ENCODE peak calls at places on chromosomes 2 and 18, in eight cellular contexts. T, E, H, D, Z, B, N and C are unnamed samples.

GRCh38 chr2:220959391-220959802 is 612.7 kb downstream of the EPHA4 start:
- DNase-seq in N (no peak), B (no peak), T (no peak), D (no peak), E (peak; percentile 67), H (no peak), Z (no peak), C (no peak)

GRCh38 chr2:178452870-178453269 is 1.7 kb downstream of the PJVK start:
- DNase-seq in H (no peak), D (no peak), Z (no peak), T (no peak), E (no peak), N (no peak), B (no peak), C (no peak)

GRCh38 chr2:240287496-240288086 is 147.1 kb upstream of the OTOS start:
- DNase-seq in D (no peak), N (no peak), T (no peak), H (no peak), B (no peak), E (no peak), Z (no peak), C (no peak)

GRCh38 chr2:172275239-172275638 is 152.1 kb upstream of the ITGA6 start:
- DNase-seq in D (no peak), E (no peak), N (no peak), Z (no peak), T (no peak), B (no peak), H (no peak), C (no peak)

GRCh38 chr18:55861266-55861665 is 273.3 kb upstream of the TCF4 start:
- DNase-seq in N (peak; percentile 44), H (no peak), B (no peak), D (no peak), E (no peak), Z (no peak), T (peak; percentile 7), C (no peak)

GRCh38 chr2:134402385-134402784 is 148.5 kb downstream of the MGAT5 start:
- DNase-seq in D (no peak), T (no peak), H (no peak), Z (no peak), B (peak; percentile 85), E (peak; percentile 56), N (peak; percentile 56), C (no peak)

GRCh38 chr18:49019446-49020045 is 68.8 kb upstream of the SMAD7 start:
- DNase-seq in Z (no peak), B (no peak), T (no peak), H (no peak), E (no peak), D (no peak), N (no peak), C (no peak)

GRCh38 chr2:45904931-45905642 is 253.6 kb downstream of the PRKCE start:
- DNase-seq in T (no peak), H (no peak), D (no peak), N (no peak), Z (peak; percentile 48), B (no peak), E (no peak), C (no peak)

GRCh38 chr18:41992066-41992465 is 37.0 kb downstream of the PIK3C3 start:
- DNase-seq in D (no peak), N (no peak), Z (no peak), E (no peak), H (no peak), T (no peak), B (no peak), C (no peak)